ENCODE peak calls at places on chromosomes 6 and 20, in seven cellular contexts. G, L, X, W, D, F and Y are unnamed samples.

GRCh38 chr6:75171581-75172360 is 34.1 kb downstream of the COL12A1 start:
- DNase-seq in G (no peak), L (no peak), X (peak), W (peak), D (no peak), F (no peak), Y (no peak)

GRCh38 chr6:137698636-137699035 is 168.4 kb upstream of the TNFAIP3 start:
- DNase-seq in G (no peak), L (no peak), X (no peak), W (no peak), D (peak), F (no peak), Y (no peak)

GRCh38 chr6:81601918-81602317 is 150.6 kb downstream of the TENT5A start:
- DNase-seq in G (no peak), L (no peak), X (no peak), W (no peak), D (no peak), F (no peak), Y (no peak)

GRCh38 chr6:147615659-147616456 is 107.4 kb downstream of the SAMD5 start:
- DNase-seq in G (no peak), L (no peak), X (no peak), W (peak), D (no peak), F (no peak), Y (no peak)

GRCh38 chr20:59751075-59751711 is 146.9 kb downstream of the PHACTR3 start:
- DNase-seq in G (peak), L (peak), X (peak), W (peak), D (peak), F (peak), Y (no peak)

GRCh38 chr6:43771210-43771857 is 1.3 kb downstream of the VEGFA start:
- DNase-seq in G (peak), L (no peak), X (peak), W (no peak), D (peak), F (peak), Y (peak)

GRCh38 chr6:117924708-117925107 is 17.6 kb downstream of the SLC35F1 start:
- DNase-seq in G (no peak), L (no peak), X (no peak), W (no peak), D (no peak), F (no peak), Y (no peak)

GRCh38 chr6:99019341-99019740 is 71.6 kb upstream of the FBXL4 start:
- DNase-seq in G (no peak), L (no peak), X (no peak), W (no peak), D (peak), F (no peak), Y (no peak)

GRCh38 chr6:128882991-128883571 is at the start of gene LAMA2:
- DNase-seq in G (peak), L (peak), X (peak), W (peak), D (no peak), F (no peak), Y (no peak)

GRCh38 chr6:81818778-81819491 is 66.5 kb upstream of the TENT5A start:
- DNase-seq in G (no peak), L (no peak), X (no peak), W (peak), D (no peak), F (no peak), Y (no peak)

GRCh38 chr20:19738936-19739335 is 19.1 kb upstream of the RIN2 start:
- DNase-seq in G (no peak), L (no peak), X (no peak), W (no peak), D (peak), F (no peak), Y (no peak)

GRCh38 chr20:51470907-51471411 is 71.6 kb downstream of the NFATC2 start:
- DNase-seq in G (no peak), L (no peak), X (no peak), W (no peak), D (no peak), F (no peak), Y (no peak)

DNA sequence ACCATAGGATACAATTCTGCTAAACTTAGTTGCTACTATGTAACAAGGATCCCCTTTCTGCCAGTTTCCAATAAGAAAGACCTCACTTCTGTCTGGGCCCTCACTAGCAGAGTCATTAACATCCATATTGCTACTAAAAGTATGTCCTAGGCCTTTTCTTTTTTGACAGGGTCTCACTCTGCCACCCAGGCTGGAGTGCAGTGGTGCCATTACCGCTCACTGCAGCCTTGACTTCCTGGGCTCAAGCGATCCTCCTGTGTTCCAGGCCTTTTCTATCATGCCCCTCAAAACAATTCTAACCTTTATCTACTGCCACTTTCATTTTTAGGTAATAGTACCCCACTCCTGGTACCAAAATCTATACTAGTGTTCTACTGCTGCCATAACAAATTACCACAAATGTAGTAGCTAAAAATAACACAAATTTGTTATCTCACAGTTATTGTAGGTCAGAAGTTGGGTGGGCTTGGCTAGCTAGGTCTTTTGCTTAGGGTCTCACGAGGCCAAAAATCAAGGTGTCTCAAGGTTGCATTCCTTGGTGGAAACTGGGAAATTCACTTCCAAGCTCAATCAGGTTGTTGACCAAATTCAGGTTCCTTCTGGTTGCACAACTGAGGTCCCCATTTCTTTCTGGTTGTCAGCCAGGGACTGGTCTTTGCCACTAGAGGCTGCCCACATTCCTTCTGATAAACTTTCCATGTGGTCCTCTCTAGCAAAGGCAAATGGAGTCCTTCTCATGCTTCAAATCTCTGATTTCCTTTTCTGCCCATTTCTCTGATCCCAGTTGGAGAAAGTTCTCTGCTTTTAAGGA is 3.0 kb downstream of the CSNK2A1 start:
- DNase-seq in G (no peak), L (no peak), X (peak), W (no peak), D (no peak), F (no peak), Y (no peak)
- TF ChIP-seq CTCF in G (no peak), L (peak), X (peak), W (no peak), D (no peak), F (no peak), Y (no peak)

DNA sequence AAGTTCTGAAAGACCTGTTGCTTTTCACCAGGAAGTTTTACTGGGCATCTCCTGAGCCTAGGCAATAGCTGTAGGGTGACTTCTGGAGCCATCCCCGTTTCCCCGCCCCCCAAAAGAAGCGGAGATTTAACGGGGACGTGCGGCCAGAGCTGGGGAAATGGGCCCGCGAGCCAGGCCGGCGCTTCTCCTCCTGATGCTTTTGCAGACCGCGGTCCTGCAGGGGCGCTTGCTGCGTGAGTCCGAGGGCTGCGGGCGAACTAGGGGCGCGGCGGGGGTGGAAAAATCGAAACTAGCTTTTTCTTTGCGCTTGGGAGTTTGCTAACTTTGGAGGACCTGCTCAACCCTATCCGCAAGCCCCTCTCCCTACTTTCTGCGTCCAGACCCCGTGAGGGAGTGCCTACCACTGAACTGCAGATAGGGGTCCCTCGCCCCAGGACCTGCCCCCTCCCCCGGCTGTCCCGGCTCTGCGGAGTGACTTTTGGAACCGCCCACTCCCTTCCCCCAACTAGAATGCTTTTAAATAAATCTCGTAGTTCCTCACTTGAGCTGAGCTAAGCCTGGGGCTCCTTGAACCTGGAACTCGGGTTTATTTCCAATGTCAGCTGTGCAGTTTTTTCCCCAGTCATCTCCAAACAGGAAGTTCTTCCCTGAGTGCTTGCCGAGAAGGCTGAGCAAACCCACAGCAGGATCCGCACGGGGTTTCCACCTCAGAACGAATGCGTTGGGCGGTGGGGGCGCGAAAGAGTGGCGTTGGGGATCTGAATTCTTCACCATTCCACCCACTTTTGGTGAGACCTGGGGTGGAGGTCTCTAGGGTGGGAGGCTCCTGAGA is at the start of gene HFE:
- DNase-seq in G (no peak), L (peak), X (peak), W (peak), D (peak), F (peak), Y (no peak)
- TF ChIP-seq CTCF in G (no peak), L (peak), X (no peak), W (peak), D (no peak), F (no peak), Y (no peak)

DNA sequence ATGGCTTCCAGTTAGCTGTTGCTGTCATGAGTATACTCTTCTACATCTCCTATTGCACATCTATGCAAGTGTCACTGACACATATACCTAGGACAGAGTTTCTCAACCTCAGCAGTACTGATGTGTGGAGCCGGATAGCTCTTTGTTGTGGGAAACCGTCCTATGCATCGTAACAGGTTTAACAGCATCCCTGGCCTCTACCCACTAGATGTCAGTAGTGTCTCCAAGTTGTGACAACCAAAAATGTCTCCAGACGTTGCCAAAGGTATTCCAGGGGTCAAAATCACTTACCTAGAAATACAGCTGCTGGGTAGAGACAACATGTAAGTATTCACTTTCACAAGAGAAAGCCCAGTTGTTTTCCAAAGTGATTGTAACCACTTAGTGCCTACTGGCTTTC is 637.6 kb downstream of the RNF144B start:
- DNase-seq in G (peak), L (peak), X (peak), W (peak), D (peak), F (peak), Y (no peak)
- TF ChIP-seq CTCF in G (peak), L (peak), X (peak), W (peak), D (peak), F (no peak), Y (no peak)

DNA sequence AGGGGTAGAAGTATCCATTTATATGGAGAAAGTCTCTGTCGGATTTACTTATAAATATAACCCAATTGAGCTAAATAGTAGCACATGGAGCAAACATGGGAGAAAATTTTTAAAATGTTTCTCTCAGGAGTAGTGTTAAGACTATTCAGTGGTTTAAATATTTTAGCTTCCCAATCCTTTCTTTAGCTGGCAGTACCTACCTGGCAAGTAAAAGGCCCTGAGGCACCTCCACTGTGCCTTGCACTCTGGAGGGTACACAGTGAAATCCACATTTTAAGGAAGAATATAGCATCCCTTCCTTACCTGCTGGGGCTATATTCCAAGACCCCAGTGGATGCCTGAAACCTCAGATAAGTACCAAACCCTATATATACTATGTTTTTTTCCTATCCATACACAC is 124.2 kb downstream of the KLHL32 start:
- DNase-seq in G (no peak), L (no peak), X (no peak), W (no peak), D (no peak), F (no peak), Y (no peak)
- TF ChIP-seq CTCF in G (no peak), L (no peak), X (no peak), W (no peak), D (no peak), F (no peak), Y (no peak)

GRCh38 chr6:55748880-55749279 is 126.5 kb downstream of the BMP5 start:
- DNase-seq in G (no peak), L (no peak), X (no peak), W (no peak), D (no peak), F (no peak), Y (no peak)
- TF ChIP-seq CTCF in G (no peak), L (no peak), X (no peak), W (no peak), D (no peak), F (no peak), Y (no peak)

DNA sequence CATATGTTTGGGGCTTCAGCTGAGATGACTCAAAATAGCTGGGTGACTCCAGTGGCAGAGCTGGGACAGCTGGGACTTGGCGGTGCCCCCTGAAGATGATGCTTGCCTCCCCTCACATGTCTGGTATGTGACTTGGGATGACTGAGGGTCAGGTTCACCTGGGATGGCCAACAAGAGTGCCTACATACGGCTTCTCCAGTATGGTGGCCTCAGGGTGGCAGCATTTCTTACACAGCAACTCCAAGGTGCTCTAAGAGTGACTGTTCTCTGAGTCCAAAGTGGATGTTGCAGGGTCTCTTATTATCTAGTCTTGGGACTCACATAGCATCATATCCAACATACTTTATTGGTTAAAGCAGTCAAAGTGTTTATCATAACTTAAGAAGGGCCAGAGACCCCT is 87.8 kb upstream of the CENPW start:
- DNase-seq in G (no peak), L (peak), X (peak), W (no peak), D (no peak), F (no peak), Y (no peak)
- TF ChIP-seq CTCF in G (no peak), L (peak), X (peak), W (no peak), D (no peak), F (no peak), Y (no peak)

DNA sequence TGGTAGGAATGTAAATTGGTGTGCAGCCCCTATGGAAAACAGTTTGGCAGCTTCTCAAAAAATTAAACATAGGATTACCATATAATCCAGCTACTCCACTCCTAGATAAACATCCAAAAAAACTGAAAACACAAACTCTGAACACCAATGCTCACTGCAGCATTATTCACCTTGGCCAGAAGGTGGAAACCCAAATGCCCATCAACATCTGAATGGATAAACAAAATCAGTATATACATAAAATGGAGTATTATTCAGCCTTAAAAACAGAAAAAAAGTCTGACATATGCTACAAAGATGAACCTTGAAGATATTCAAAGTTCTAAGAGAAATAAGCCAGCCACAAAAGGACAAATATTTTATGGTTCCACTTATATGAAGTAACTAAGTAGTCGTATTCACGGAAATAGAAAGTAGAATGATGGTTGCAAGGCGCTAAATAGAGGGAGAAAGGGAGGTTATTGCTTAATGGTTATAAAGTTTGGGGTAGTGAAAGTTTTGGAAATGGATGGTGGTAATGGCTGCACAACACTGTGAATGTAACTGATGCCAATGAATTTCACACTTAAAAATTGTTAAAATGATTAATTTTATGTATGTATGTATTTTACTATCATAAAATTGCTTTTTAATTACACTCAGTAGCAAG is 4.0 kb downstream of the PHF10 start:
- DNase-seq in G (no peak), L (no peak), X (peak), W (no peak), D (no peak), F (no peak), Y (no peak)
- TF ChIP-seq CTCF in G (no peak), L (peak), X (peak), W (peak), D (peak), F (no peak), Y (no peak)

DNA sequence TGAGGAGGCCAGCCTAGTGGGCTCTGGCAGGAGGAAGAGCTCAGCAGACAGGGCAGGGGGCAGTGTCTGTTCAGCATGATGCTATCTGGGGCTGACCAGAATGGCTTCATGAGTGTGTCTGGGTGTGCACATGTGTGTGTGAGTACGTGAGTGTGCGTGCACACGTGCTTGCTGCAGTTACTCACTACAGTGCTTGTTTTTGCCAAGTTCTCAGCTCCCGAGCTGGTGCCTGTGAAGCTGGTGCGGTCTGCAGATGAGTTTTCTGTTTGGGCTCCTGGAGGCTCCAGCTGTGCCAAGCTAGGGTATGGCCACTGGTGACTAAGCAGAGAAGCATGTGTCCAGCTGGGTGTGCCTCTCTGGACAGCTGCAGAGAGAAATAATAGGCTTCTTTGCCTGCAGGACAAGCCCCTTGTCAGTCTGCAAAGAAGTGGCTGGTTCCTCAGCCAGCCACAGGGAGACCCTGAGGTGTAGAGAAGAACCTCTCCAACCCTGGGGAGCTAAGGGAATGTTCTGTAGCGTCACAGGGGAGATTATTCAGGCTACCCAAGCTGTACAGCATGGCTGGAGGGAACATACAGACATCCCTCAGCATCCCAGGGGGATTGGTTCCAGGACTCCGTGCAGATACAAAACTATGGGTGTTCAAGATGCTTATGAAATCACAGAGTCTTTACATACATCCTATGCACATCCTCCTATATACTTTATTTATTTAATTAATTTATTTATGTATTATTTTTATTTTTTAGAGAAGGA is 40.2 kb upstream of the FAM50B start:
- DNase-seq in G (no peak), L (no peak), X (no peak), W (peak), D (peak), F (peak), Y (no peak)
- TF ChIP-seq CTCF in G (no peak), L (no peak), X (no peak), W (peak), D (peak), F (no peak), Y (no peak)